ENCODE peak calls at places on chromosomes 4 and X, in five cellular contexts. D, W, P, U and S are unnamed samples.

GRCh38 chr4:26201119-26201518 is 119.7 kb upstream of the RBPJ start:
- DNase-seq in P (no peak), D (no peak), U (no peak), W (no peak), S (no peak)

GRCh38 chr4:139167774-139168444 is 9.1 kb downstream of the ELF2 start:
- DNase-seq in U (no peak), D (peak; percentile 73), P (no peak), W (no peak), S (no peak)

GRCh38 chr4:70240192-70240591 is 2.2 kb upstream of the CSN3 start:
- DNase-seq in P (no peak), W (no peak), D (peak; percentile 59), U (no peak), S (no peak)

GRCh38 chrX:153562546-153562945 is 36.4 kb downstream of the CCNQ start:
- DNase-seq in P (no peak), D (no peak), W (no peak), U (no peak), S (no peak)

GRCh38 chr4:1202526-1203378 is 30.4 kb upstream of the SPON2 start:
- DNase-seq in D (no peak), U (peak; percentile 22), P (peak; percentile 65), W (no peak), S (no peak)

GRCh38 chr4:143352720-143353119 is 16.0 kb downstream of the GAB1 start:
- DNase-seq in U (no peak), W (no peak), D (peak; percentile 27), P (no peak), S (no peak)

GRCh38 chr4:19711871-19712270 is 539.8 kb upstream of the SLIT2 start:
- DNase-seq in W (no peak), D (peak; percentile 43), P (no peak), U (no peak), S (no peak)

GRCh38 chr4:154018659-154019058 is 229.8 kb upstream of the SFRP2 start:
- DNase-seq in P (no peak), W (no peak), U (no peak), D (no peak), S (no peak)